ENCODE peak calls at places on chromosomes 16 and 17, in seven cellular contexts. X is T follicular helper cell, C is tibial artery, I is right lobe of liver, Z is T-helper 1 cell, H is NCI-H345, J is lower lobe of right lung. Y is an unnamed sample.
A peak's percentile ranks its signal among the peaks of the same experiment; 100 is the strongest.

GRCh38 chr16:55672471-55672870 is 16.7 kb downstream of the SLC6A2 start:
- DNase-seq in X (no peak), C (no peak), I (no peak), Z (no peak), H (no peak), J (no peak), Y (no peak)

GRCh38 chr16:83200005-83200779 is 573.4 kb downstream of the CDH13 start:
- DNase-seq in X (no peak), C (no peak), I (no peak), Z (no peak), H (no peak), J (no peak), Y (no peak)

GRCh38 chr17:33073416-33073815 is 81.8 kb downstream of the SPACA3 start:
- DNase-seq in X (no peak), C (no peak), I (no peak), Z (no peak), H (no peak), J (no peak), Y (no peak)

GRCh38 chr16:73028263-73028662 is 19.7 kb downstream of the ZFHX3 start:
- DNase-seq in X (no peak), C (no peak), I (no peak), Z (no peak), H (no peak), J (no peak), Y (no peak)

GRCh38 chr17:33057564-33057963 is 65.9 kb downstream of the SPACA3 start:
- DNase-seq in X (no peak), C (no peak), I (no peak), Z (no peak), H (no peak), J (no peak), Y (no peak)

GRCh38 chr16:58379736-58380135 is 12.5 kb upstream of the GINS3 start:
- DNase-seq in X (no peak), C (no peak), I (no peak), Z (no peak), H (no peak), J (no peak), Y (no peak)

GRCh38 chr16:912684-913613 is 57.8 kb downstream of the LMF1 start:
- DNase-seq in X (no peak), C (no peak), I (no peak), Z (no peak), H (peak; percentile 45), J (no peak), Y (peak; percentile 41)

GRCh38 chr16:66798162-66798561 is 3.2 kb downstream of the TERB1 start:
- DNase-seq in X (no peak), C (no peak), I (no peak), Z (no peak), H (no peak), J (no peak), Y (no peak)

GRCh38 chr17:20202141-20202574 is 193.0 kb downstream of the SPECC1 start:
- DNase-seq in X (no peak), C (no peak), I (no peak), Z (no peak), H (peak; percentile 24), J (no peak), Y (no peak)

GRCh38 chr16:26649646-26650045 is 417.1 kb upstream of the C16orf82 start:
- DNase-seq in X (no peak), C (no peak), I (no peak), Z (no peak), H (no peak), J (no peak), Y (no peak)

Y was measured in COR-L47.